ENCODE peak calls at places on chromosome X, in four cellular contexts. One of them, this sample, is unnamed.

GRCh38 chrX:134443020-134443419 is 16.9 kb upstream of the HPRT1 start:
- DNase-seq in upper lobe of right lung: no peak
- DNase-seq in mammary epithelial cell: no peak
- DNase-seq in body of pancreas: no peak
- DNase-seq in this sample: no peak

GRCh38 chrX:16484338-16484737 is 165.6 kb upstream of the S100G start:
- DNase-seq in upper lobe of right lung: no peak
- DNase-seq in mammary epithelial cell: peak
- DNase-seq in body of pancreas: no peak
- DNase-seq in this sample: no peak

GRCh38 chrX:102659790-102660757 is 8.8 kb downstream of the GPRASP1 start:
- DNase-seq in upper lobe of right lung: peak
- DNase-seq in mammary epithelial cell: no peak
- DNase-seq in body of pancreas: peak
- DNase-seq in this sample: peak

GRCh38 chrX:39301041-39301440 is 499.8 kb downstream of the MID1IP1 start:
- DNase-seq in upper lobe of right lung: no peak
- DNase-seq in mammary epithelial cell: no peak
- DNase-seq in body of pancreas: no peak
- DNase-seq in this sample: no peak

GRCh38 chrX:9144643-9145290 is 110.8 kb upstream of the FAM9B start:
- DNase-seq in upper lobe of right lung: peak
- DNase-seq in mammary epithelial cell: no peak
- DNase-seq in body of pancreas: no peak
- DNase-seq in this sample: no peak

GRCh38 chrX:13102636-13103035 is 58.2 kb upstream of the FAM9C start:
- DNase-seq in upper lobe of right lung: no peak
- DNase-seq in mammary epithelial cell: no peak
- DNase-seq in body of pancreas: no peak
- DNase-seq in this sample: no peak

GRCh38 chrX:123425471-123425870 is 241.4 kb downstream of the GRIA3 start:
- DNase-seq in upper lobe of right lung: no peak
- DNase-seq in mammary epithelial cell: no peak
- DNase-seq in body of pancreas: no peak
- DNase-seq in this sample: no peak

GRCh38 chrX:6981718-6982406 is 165.7 kb upstream of the STS start:
- DNase-seq in upper lobe of right lung: no peak
- DNase-seq in mammary epithelial cell: no peak
- DNase-seq in body of pancreas: no peak
- DNase-seq in this sample: no peak

GRCh38 chrX:149286940-149287349 is 218.2 kb downstream of the IDS start:
- DNase-seq in upper lobe of right lung: no peak
- DNase-seq in mammary epithelial cell: peak
- DNase-seq in body of pancreas: peak
- DNase-seq in this sample: no peak

GRCh38 chrX:47198026-47198686 is 4.5 kb downstream of the UBA1 start:
- DNase-seq in upper lobe of right lung: no peak
- DNase-seq in mammary epithelial cell: no peak
- DNase-seq in body of pancreas: no peak
- DNase-seq in this sample: no peak

GRCh38 chrX:14616876-14617275 is 87.5 kb downstream of the GLRA2 start:
- DNase-seq in upper lobe of right lung: no peak
- DNase-seq in mammary epithelial cell: no peak
- DNase-seq in body of pancreas: no peak
- DNase-seq in this sample: no peak

GRCh38 chrX:323721-324628 is 5.4 kb upstream of the GTPBP6 start:
- DNase-seq in upper lobe of right lung: peak
- DNase-seq in mammary epithelial cell: peak
- DNase-seq in body of pancreas: peak
- DNase-seq in this sample: no peak

GRCh38 chrX:103571726-103572125 is 13.6 kb upstream of the TCEAL4 start:
- DNase-seq in upper lobe of right lung: no peak
- DNase-seq in mammary epithelial cell: no peak
- DNase-seq in body of pancreas: no peak
- DNase-seq in this sample: no peak

GRCh38 chrX:120840826-120841225 is 34.8 kb downstream of the CT47B1 start:
- DNase-seq in upper lobe of right lung: no peak
- DNase-seq in mammary epithelial cell: peak
- DNase-seq in body of pancreas: no peak
- DNase-seq in this sample: no peak

GRCh38 chrX:123455693-123456092 is 271.6 kb downstream of the GRIA3 start:
- DNase-seq in upper lobe of right lung: no peak
- DNase-seq in mammary epithelial cell: no peak
- DNase-seq in body of pancreas: no peak
- DNase-seq in this sample: no peak

GRCh38 chrX:131827935-131828334 is 195.2 kb upstream of the STK26 start:
- DNase-seq in upper lobe of right lung: no peak
- DNase-seq in mammary epithelial cell: no peak
- DNase-seq in body of pancreas: no peak
- DNase-seq in this sample: no peak
- TF ChIP-seq CTCF in upper lobe of right lung: no peak
- TF ChIP-seq CTCF in mammary epithelial cell: peak
- TF ChIP-seq CTCF in body of pancreas: no peak
- TF ChIP-seq CTCF in this sample: no peak

DNA sequence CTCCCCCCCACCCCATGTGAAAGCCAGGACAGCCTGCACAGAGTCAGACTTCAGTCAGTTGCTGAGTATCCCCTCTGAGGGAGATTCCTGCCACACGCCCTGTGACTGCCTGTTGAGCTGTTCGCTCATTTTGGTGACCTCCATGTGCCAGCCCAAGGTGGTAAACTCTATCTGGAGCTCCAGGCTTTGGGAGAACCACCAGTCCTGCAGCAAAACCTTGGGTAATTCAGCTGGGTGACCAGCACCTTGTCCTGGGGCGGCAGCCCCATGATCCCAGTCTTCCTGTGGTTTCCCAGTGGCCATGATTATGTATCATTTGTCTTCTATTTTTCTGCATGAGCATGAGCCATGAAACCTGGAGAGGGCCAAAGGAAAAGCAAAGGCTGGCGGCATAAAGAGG is 73.4 kb downstream of the NBDY start:
- DNase-seq in upper lobe of right lung: no peak
- DNase-seq in mammary epithelial cell: no peak
- DNase-seq in body of pancreas: no peak
- DNase-seq in this sample: peak
- H3K4me3 ChIP-seq in upper lobe of right lung: no peak
- H3K4me3 ChIP-seq in mammary epithelial cell: no peak
- H3K4me3 ChIP-seq in body of pancreas: no peak
- H3K4me3 ChIP-seq in this sample: peak

GRCh38 chrX:74371399-74371798 is 49.9 kb upstream of the SLC16A2 start:
- DNase-seq in upper lobe of right lung: no peak
- DNase-seq in mammary epithelial cell: no peak
- DNase-seq in body of pancreas: no peak
- DNase-seq in this sample: no peak
- H3K27ac ChIP-seq in upper lobe of right lung: no peak
- H3K27ac ChIP-seq in mammary epithelial cell: no peak
- H3K27ac ChIP-seq in body of pancreas: no peak
- H3K27ac ChIP-seq in this sample: no peak

GRCh38 chrX:153665726-153666306 is 7.8 kb downstream of the PNCK start:
- DNase-seq in upper lobe of right lung: no peak
- DNase-seq in mammary epithelial cell: no peak
- DNase-seq in body of pancreas: no peak
- DNase-seq in this sample: peak

GRCh38 chrX:153657161-153657560 is 10.2 kb downstream of the DUSP9 start:
- DNase-seq in upper lobe of right lung: no peak
- DNase-seq in mammary epithelial cell: no peak
- DNase-seq in body of pancreas: no peak
- DNase-seq in this sample: peak

GRCh38 chrX:153659268-153659667 is 12.3 kb downstream of the DUSP9 start:
- DNase-seq in upper lobe of right lung: no peak
- DNase-seq in mammary epithelial cell: no peak
- DNase-seq in body of pancreas: no peak
- DNase-seq in this sample: no peak

GRCh38 chrX:153667281-153667831 is 6.3 kb downstream of the PNCK start:
- DNase-seq in upper lobe of right lung: no peak
- DNase-seq in mammary epithelial cell: no peak
- DNase-seq in body of pancreas: no peak
- DNase-seq in this sample: peak

DNA sequence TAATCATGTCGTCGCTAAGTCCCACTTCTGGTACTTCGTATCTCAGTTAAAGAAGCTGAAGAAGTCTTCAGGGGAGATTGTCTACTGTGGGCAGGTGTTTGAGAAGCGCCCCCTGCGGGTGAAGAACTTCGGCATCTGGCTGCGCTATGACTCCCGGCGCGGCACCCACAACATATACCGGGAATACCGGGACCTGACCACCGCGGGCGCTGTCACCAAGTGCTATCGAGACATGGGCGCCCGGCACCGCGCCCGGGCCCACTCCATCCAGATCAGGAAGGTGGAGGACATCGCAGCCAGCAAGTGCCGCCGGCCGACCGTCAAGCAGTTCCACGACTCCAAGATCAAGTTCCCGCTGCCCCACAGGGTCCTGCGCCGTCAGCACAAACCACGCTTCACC is 11.3 kb downstream of the PNCK start:
- DNase-seq in upper lobe of right lung: peak
- DNase-seq in mammary epithelial cell: no peak
- DNase-seq in body of pancreas: peak
- DNase-seq in this sample: peak
- TF ChIP-seq CTCF in upper lobe of right lung: peak
- TF ChIP-seq CTCF in mammary epithelial cell: peak
- TF ChIP-seq CTCF in body of pancreas: peak
- TF ChIP-seq CTCF in this sample: no peak

DNA sequence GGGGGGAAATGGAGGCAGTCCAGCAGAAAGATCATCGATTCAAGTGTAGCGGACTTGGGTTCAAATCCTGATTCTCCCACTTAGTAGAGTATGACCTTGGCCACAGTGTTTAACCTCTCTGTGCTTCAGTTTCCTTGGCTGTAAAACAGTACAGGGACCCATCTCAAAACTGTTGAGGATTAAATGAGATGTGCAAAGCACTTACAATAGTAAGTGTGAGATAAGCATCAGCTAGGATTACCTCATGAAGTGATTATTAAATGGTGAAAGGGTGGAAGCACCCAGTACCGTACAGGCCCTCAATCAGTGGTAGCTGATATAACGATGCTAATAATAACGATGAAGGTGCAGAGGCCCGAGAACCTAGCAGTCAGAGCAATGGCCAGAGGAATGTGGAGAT is 45.1 kb downstream of the PRPS1 start:
- DNase-seq in upper lobe of right lung: no peak
- DNase-seq in mammary epithelial cell: no peak
- DNase-seq in body of pancreas: no peak
- DNase-seq in this sample: no peak
- H3K4me3 ChIP-seq in upper lobe of right lung: peak
- H3K4me3 ChIP-seq in mammary epithelial cell: no peak
- H3K4me3 ChIP-seq in body of pancreas: no peak
- H3K4me3 ChIP-seq in this sample: peak

GRCh38 chrX:45774961-45775360 is 574.3 kb upstream of the DIPK2B start:
- DNase-seq in upper lobe of right lung: no peak
- DNase-seq in mammary epithelial cell: peak
- DNase-seq in body of pancreas: no peak
- DNase-seq in this sample: no peak
- H3K27ac ChIP-seq in upper lobe of right lung: no peak
- H3K27ac ChIP-seq in mammary epithelial cell: peak
- H3K27ac ChIP-seq in body of pancreas: no peak
- H3K27ac ChIP-seq in this sample: no peak

GRCh38 chrX:44529315-44529714 is 13.3 kb downstream of the FUNDC1 start:
- DNase-seq in upper lobe of right lung: no peak
- DNase-seq in mammary epithelial cell: no peak
- DNase-seq in body of pancreas: no peak
- DNase-seq in this sample: no peak
- TF ChIP-seq CTCF in upper lobe of right lung: no peak
- TF ChIP-seq CTCF in mammary epithelial cell: no peak
- TF ChIP-seq CTCF in body of pancreas: no peak
- TF ChIP-seq CTCF in this sample: no peak

GRCh38 chrX:136880452-136881013 is at the start of gene RBMX:
- DNase-seq in upper lobe of right lung: peak
- DNase-seq in mammary epithelial cell: peak
- DNase-seq in body of pancreas: peak
- DNase-seq in this sample: peak
- H3K4me3 ChIP-seq in upper lobe of right lung: peak
- H3K4me3 ChIP-seq in mammary epithelial cell: peak
- H3K4me3 ChIP-seq in body of pancreas: peak
- H3K4me3 ChIP-seq in this sample: peak

GRCh38 chrX:19564606-19565005 is 49.3 kb upstream of the MAP3K15 start:
- DNase-seq in upper lobe of right lung: no peak
- DNase-seq in mammary epithelial cell: no peak
- DNase-seq in body of pancreas: no peak
- DNase-seq in this sample: no peak

GRCh38 chrX:19569121-19569805 is 54.0 kb upstream of the MAP3K15 start:
- DNase-seq in upper lobe of right lung: no peak
- DNase-seq in mammary epithelial cell: no peak
- DNase-seq in body of pancreas: no peak
- DNase-seq in this sample: no peak

GRCh38 chrX:19565605-19566004 is 50.3 kb upstream of the MAP3K15 start:
- DNase-seq in upper lobe of right lung: no peak
- DNase-seq in mammary epithelial cell: no peak
- DNase-seq in body of pancreas: no peak
- DNase-seq in this sample: no peak

GRCh38 chrX:19568422-19568821 is 53.1 kb upstream of the MAP3K15 start:
- DNase-seq in upper lobe of right lung: no peak
- DNase-seq in mammary epithelial cell: no peak
- DNase-seq in body of pancreas: no peak
- DNase-seq in this sample: no peak

GRCh38 chrX:19566359-19567141 is 51.2 kb upstream of the MAP3K15 start:
- DNase-seq in upper lobe of right lung: no peak
- DNase-seq in mammary epithelial cell: no peak
- DNase-seq in body of pancreas: no peak
- DNase-seq in this sample: no peak
- H3K27ac ChIP-seq in upper lobe of right lung: no peak
- H3K27ac ChIP-seq in mammary epithelial cell: no peak
- H3K27ac ChIP-seq in body of pancreas: no peak
- H3K27ac ChIP-seq in this sample: no peak

This sample was measured in coronary artery.